ENCODE peak calls at places on chromosome 19, in four cellular contexts. One of them, this sample, is unnamed.

GRCh38 chr19:56105090-56105701 is 15.9 kb downstream of the ZNF787 start:
- DNase-seq in testis: peak; percentile 85
- DNase-seq in tibial nerve: peak; percentile 52
- DNase-seq in A673: peak; percentile 91
- DNase-seq in this sample: peak; percentile 86

GRCh38 chr19:44644391-44645016 is 794 bp downstream of the PVR start:
- DNase-seq in testis: peak; percentile 55
- DNase-seq in tibial nerve: no peak
- DNase-seq in A673: peak; percentile 47
- DNase-seq in this sample: peak; percentile 87

GRCh38 chr19:1566392-1567115 is 1.6 kb downstream of the MEX3D start:
- DNase-seq in testis: peak; percentile 91
- DNase-seq in tibial nerve: peak; percentile 51
- DNase-seq in A673: peak; percentile 75
- DNase-seq in this sample: peak; percentile 88

GRCh38 chr19:3708207-3708931 is at the start of gene TJP3:
- DNase-seq in testis: peak; percentile 86
- DNase-seq in tibial nerve: no peak
- DNase-seq in A673: no peak
- DNase-seq in this sample: no peak

GRCh38 chr19:13208131-13208963 is 58.1 kb downstream of the IER2 start:
- DNase-seq in testis: peak; percentile 39
- DNase-seq in tibial nerve: peak; percentile 35
- DNase-seq in A673: peak; percentile 81
- DNase-seq in this sample: no peak

GRCh38 chr19:11383706-11384048 is 437 bp downstream of the EPOR start:
- DNase-seq in testis: no peak
- DNase-seq in tibial nerve: no peak
- DNase-seq in A673: no peak
- DNase-seq in this sample: peak; percentile 42

GRCh38 chr19:9996541-9996940 is 13.8 kb downstream of the COL5A3 start:
- DNase-seq in testis: no peak
- DNase-seq in tibial nerve: no peak
- DNase-seq in A673: no peak
- DNase-seq in this sample: no peak

GRCh38 chr19:45455707-45456499 is 11.9 kb upstream of the FOSB start:
- DNase-seq in testis: peak; percentile 81
- DNase-seq in tibial nerve: peak; percentile 67
- DNase-seq in A673: peak; percentile 63
- DNase-seq in this sample: peak; percentile 99

GRCh38 chr19:10593820-10594637 is 6.9 kb upstream of the AP1M2 start:
- DNase-seq in testis: peak; percentile 92
- DNase-seq in tibial nerve: peak; percentile 75
- DNase-seq in A673: no peak
- DNase-seq in this sample: no peak

GRCh38 chr19:47608908-47609879 is at the start of gene BICRA:
- DNase-seq in testis: peak; percentile 86
- DNase-seq in tibial nerve: peak; percentile 66
- DNase-seq in A673: peak; percentile 91
- DNase-seq in this sample: peak; percentile 88

GRCh38 chr19:11426656-11427055 is 7.5 kb upstream of the RGL3 start:
- DNase-seq in testis: no peak
- DNase-seq in tibial nerve: no peak
- DNase-seq in A673: no peak
- DNase-seq in this sample: no peak

GRCh38 chr19:47084879-47085439 is 28.6 kb downstream of the ZC3H4 start:
- DNase-seq in testis: no peak
- DNase-seq in tibial nerve: no peak
- DNase-seq in A673: no peak
- DNase-seq in this sample: no peak

GRCh38 chr19:27971071-27971470 is 1241.9 kb downstream of the UQCRFS1 start:
- DNase-seq in testis: no peak
- DNase-seq in tibial nerve: no peak
- DNase-seq in A673: peak; percentile 18
- DNase-seq in this sample: peak; percentile 95

GRCh38 chr19:1250374-1251232 is 2.2 kb downstream of the MIDN start:
- DNase-seq in testis: peak; percentile 73
- DNase-seq in tibial nerve: no peak
- DNase-seq in A673: peak; percentile 86
- DNase-seq in this sample: peak; percentile 92

GRCh38 chr19:8445488-8446001 is 770 bp downstream of the HNRNPM start:
- DNase-seq in testis: peak; percentile 59
- DNase-seq in tibial nerve: no peak
- DNase-seq in A673: peak; percentile 39
- DNase-seq in this sample: peak; percentile 54

GRCh38 chr19:6041991-6042421 is 64.1 kb upstream of the RANBP3 start:
- DNase-seq in testis: peak; percentile 13
- DNase-seq in tibial nerve: no peak
- DNase-seq in A673: no peak
- DNase-seq in this sample: no peak

GRCh38 chr19:50300814-50301606 is 28.2 kb downstream of the KCNC3 start:
- DNase-seq in testis: no peak
- DNase-seq in tibial nerve: no peak
- DNase-seq in A673: peak; percentile 54
- DNase-seq in this sample: no peak

GRCh38 chr19:953501-954271 is 27.9 kb downstream of the ARID3A start:
- DNase-seq in testis: no peak
- DNase-seq in tibial nerve: no peak
- DNase-seq in A673: no peak
- DNase-seq in this sample: peak; percentile 80

GRCh38 chr19:33506498-33506897 is 15.1 kb downstream of the PEPD start:
- DNase-seq in testis: no peak
- DNase-seq in tibial nerve: no peak
- DNase-seq in A673: no peak
- DNase-seq in this sample: no peak

GRCh38 chr19:33397536-33398360 is 24.2 kb downstream of the CEBPG start:
- DNase-seq in testis: no peak
- DNase-seq in tibial nerve: peak; percentile 8
- DNase-seq in A673: no peak
- DNase-seq in this sample: no peak

GRCh38 chr19:52102163-52102562 is 6.6 kb upstream of the ZNF841 start:
- DNase-seq in testis: no peak
- DNase-seq in tibial nerve: no peak
- DNase-seq in A673: no peak
- DNase-seq in this sample: no peak

GRCh38 chr19:12757544-12758274 is 6.1 kb downstream of the BEST2 start:
- DNase-seq in testis: peak; percentile 80
- DNase-seq in tibial nerve: no peak
- DNase-seq in A673: peak; percentile 83
- DNase-seq in this sample: peak; percentile 89

GRCh38 chr19:5036733-5037681 is 68.1 kb downstream of the KDM4B start:
- DNase-seq in testis: peak; percentile 48
- DNase-seq in tibial nerve: no peak
- DNase-seq in A673: peak; percentile 64
- DNase-seq in this sample: no peak

GRCh38 chr19:45632468-45633196 is 6.6 kb downstream of the EML2 start:
- DNase-seq in testis: peak; percentile 70
- DNase-seq in tibial nerve: no peak
- DNase-seq in A673: peak; percentile 92
- DNase-seq in this sample: peak; percentile 92

GRCh38 chr19:43664008-43664407 is 6.0 kb downstream of the PLAUR start:
- DNase-seq in testis: no peak
- DNase-seq in tibial nerve: no peak
- DNase-seq in A673: no peak
- DNase-seq in this sample: no peak

GRCh38 chr19:50053119-50053518 is 27.3 kb downstream of the ZNF473 start:
- DNase-seq in testis: no peak
- DNase-seq in tibial nerve: no peak
- DNase-seq in A673: no peak
- DNase-seq in this sample: no peak

GRCh38 chr19:19079571-19079970 is 15.8 kb downstream of the SLC25A42 start:
- DNase-seq in testis: no peak
- DNase-seq in tibial nerve: no peak
- DNase-seq in A673: no peak
- DNase-seq in this sample: no peak

GRCh38 chr19:56383826-56384605 is 9.3 kb downstream of the ZNF582 start:
- DNase-seq in testis: no peak
- DNase-seq in tibial nerve: no peak
- DNase-seq in A673: no peak
- DNase-seq in this sample: no peak

GRCh38 chr19:44604241-44604640 is 9.1 kb upstream of the IGSF23 start:
- DNase-seq in testis: no peak
- DNase-seq in tibial nerve: no peak
- DNase-seq in A673: no peak
- DNase-seq in this sample: no peak

DNA sequence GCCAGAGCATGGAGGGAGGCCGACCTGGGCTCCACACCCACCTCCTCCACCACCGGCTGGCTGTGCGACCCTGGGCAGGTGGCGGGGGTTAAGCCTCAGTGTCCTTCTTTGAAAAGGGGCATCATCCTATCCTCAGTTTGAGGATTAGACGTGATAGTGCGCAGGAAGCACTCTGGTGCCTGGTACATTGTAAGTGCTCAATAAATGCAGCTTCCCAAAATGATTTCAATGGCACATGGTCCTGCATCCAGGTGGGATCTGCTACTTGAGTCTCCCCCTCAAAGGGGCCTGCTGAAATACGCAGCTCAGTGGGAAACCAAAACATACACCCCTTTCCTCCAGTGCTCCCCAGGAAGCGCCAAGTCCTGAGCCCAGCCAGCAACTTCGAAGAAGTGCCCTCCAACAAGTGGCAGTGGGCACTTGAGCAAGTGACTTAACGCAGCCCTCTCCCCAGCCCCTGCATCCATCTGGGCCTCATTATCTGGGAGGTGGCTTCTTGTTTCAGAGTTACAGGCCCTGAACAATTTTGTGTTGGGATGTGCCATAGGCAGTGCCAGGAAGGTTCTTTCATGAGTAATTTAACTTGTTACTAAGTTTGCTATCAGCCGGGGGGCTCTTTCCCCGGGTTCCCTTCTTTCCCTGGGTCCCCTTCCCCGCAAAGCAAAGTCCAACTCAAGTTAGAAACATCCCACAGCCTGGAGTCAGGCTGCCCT is 17.9 kb downstream of the ACTN4 start:
- DNase-seq in testis: no peak
- DNase-seq in tibial nerve: no peak
- DNase-seq in A673: no peak
- DNase-seq in this sample: no peak
- H3K4me1 ChIP-seq in testis: peaks cover 72% of the 10 kb centered on the region
- H3K4me1 ChIP-seq in tibial nerve: peaks cover 100% of the 10 kb centered on the region
- H3K4me1 ChIP-seq in A673: peaks cover 74% of the 10 kb centered on the region
- H3K4me1 ChIP-seq in this sample: peaks cover 42% of the 10 kb centered on the region

GRCh38 chr19:31114585-31114984 is 234.7 kb downstream of the TSHZ3 start:
- DNase-seq in testis: no peak
- DNase-seq in tibial nerve: no peak
- DNase-seq in A673: no peak
- DNase-seq in this sample: no peak

GRCh38 chr19:31110331-31110730 is 238.9 kb downstream of the TSHZ3 start:
- DNase-seq in testis: no peak
- DNase-seq in tibial nerve: no peak
- DNase-seq in A673: no peak
- DNase-seq in this sample: peak; percentile 60

GRCh38 chr19:31113250-31113685 is 236.0 kb downstream of the TSHZ3 start:
- DNase-seq in testis: no peak
- DNase-seq in tibial nerve: no peak
- DNase-seq in A673: no peak
- DNase-seq in this sample: no peak

GRCh38 chr19:31111741-31112140 is 237.5 kb downstream of the TSHZ3 start:
- DNase-seq in testis: no peak
- DNase-seq in tibial nerve: no peak
- DNase-seq in A673: no peak
- DNase-seq in this sample: no peak

GRCh38 chr19:31112158-31112557 is 237.1 kb downstream of the TSHZ3 start:
- DNase-seq in testis: no peak
- DNase-seq in tibial nerve: no peak
- DNase-seq in A673: no peak
- DNase-seq in this sample: no peak
- H3K4me1 ChIP-seq in testis: no peaks in the 10 kb centered on the region
- H3K4me1 ChIP-seq in tibial nerve: no peaks in the 10 kb centered on the region
- H3K4me1 ChIP-seq in A673: no peaks in the 10 kb centered on the region
- H3K4me1 ChIP-seq in this sample: no peaks in the 10 kb centered on the region

GRCh38 chr19:15290149-15290548 is 42.2 kb downstream of the BRD4 start:
- DNase-seq in testis: no peak
- DNase-seq in tibial nerve: no peak
- DNase-seq in A673: peak; percentile 55
- DNase-seq in this sample: no peak

GRCh38 chr19:15288146-15288963 is 44.0 kb downstream of the BRD4 start:
- DNase-seq in testis: peak; percentile 80
- DNase-seq in tibial nerve: peak; percentile 35
- DNase-seq in A673: peak; percentile 44
- DNase-seq in this sample: no peak

GRCh38 chr19:15291089-15291488 is 41.2 kb downstream of the BRD4 start:
- DNase-seq in testis: no peak
- DNase-seq in tibial nerve: no peak
- DNase-seq in A673: no peak
- DNase-seq in this sample: no peak

GRCh38 chr19:15291666-15292065 is 40.7 kb downstream of the BRD4 start:
- DNase-seq in testis: no peak
- DNase-seq in tibial nerve: no peak
- DNase-seq in A673: no peak
- DNase-seq in this sample: no peak

GRCh38 chr19:15289673-15290072 is 42.7 kb downstream of the BRD4 start:
- DNase-seq in testis: no peak
- DNase-seq in tibial nerve: no peak
- DNase-seq in A673: no peak
- DNase-seq in this sample: no peak
- H3K4me1 ChIP-seq in testis: peaks cover 63% of the 10 kb centered on the region
- H3K4me1 ChIP-seq in tibial nerve: peaks cover 100% of the 10 kb centered on the region
- H3K4me1 ChIP-seq in A673: peaks cover 76% of the 10 kb centered on the region
- H3K4me1 ChIP-seq in this sample: peaks cover 12% of the 10 kb centered on the region

GRCh38 chr19:40801449-40802299 is 2.7 kb downstream of the EGLN2 start:
- DNase-seq in testis: no peak
- DNase-seq in tibial nerve: no peak
- DNase-seq in A673: no peak
- DNase-seq in this sample: no peak
- H3K4me1 ChIP-seq in testis: peaks cover 54% of the 10 kb centered on the region
- H3K4me1 ChIP-seq in tibial nerve: peaks cover 78% of the 10 kb centered on the region
- H3K4me1 ChIP-seq in A673: peaks cover 62% of the 10 kb centered on the region
- H3K4me1 ChIP-seq in this sample: peaks cover 8% of the 10 kb centered on the region

GRCh38 chr19:41882568-41883462 is at the start of gene ARHGEF1:
- DNase-seq in testis: peak; percentile 36
- DNase-seq in tibial nerve: no peak
- DNase-seq in A673: peak; percentile 56
- DNase-seq in this sample: no peak

GRCh38 chr19:41877916-41878905 is 1.1 kb downstream of the CD79A start:
- DNase-seq in testis: no peak
- DNase-seq in tibial nerve: no peak
- DNase-seq in A673: no peak
- DNase-seq in this sample: no peak

GRCh38 chr19:41879080-41879479 is 2.0 kb downstream of the CD79A start:
- DNase-seq in testis: no peak
- DNase-seq in tibial nerve: no peak
- DNase-seq in A673: no peak
- DNase-seq in this sample: no peak

GRCh38 chr19:41879670-41880328 is 2.7 kb downstream of the CD79A start:
- DNase-seq in testis: no peak
- DNase-seq in tibial nerve: no peak
- DNase-seq in A673: peak; percentile 74
- DNase-seq in this sample: no peak

GRCh38 chr19:41880329-41880708 is 2.7 kb upstream of the ARHGEF1 start:
- DNase-seq in testis: no peak
- DNase-seq in tibial nerve: no peak
- DNase-seq in A673: peak; percentile 88
- DNase-seq in this sample: no peak
- H3K4me1 ChIP-seq in testis: peaks cover 3% of the 10 kb centered on the region
- H3K4me1 ChIP-seq in tibial nerve: peaks cover 19% of the 10 kb centered on the region
- H3K4me1 ChIP-seq in A673: peaks cover 70% of the 10 kb centered on the region
- H3K4me1 ChIP-seq in this sample: no peaks in the 10 kb centered on the region

This sample was measured in mesendoderm.